ENCODE peak calls at places on chromosome 22, in nine cellular contexts. B is GM13977; X is ovary; R is stimulated activated CD4-positive, alpha-beta T cell treated with anti-CD3 and anti-CD28 coated beads, Interleukin-12 subunit alpha, Interleukin-12 subunit beta, amount 100 ng/mL, for 4 hours; T is COR-L47; Z is kidney; S is lung; I is suprapubic skin; J is ACHN. Q is an unnamed sample.

GRCh38 chr22:36156515-36157419 is 3.8 kb downstream of the APOL3 start:
- DNase-seq in Z (peak), S (peak), T (no peak), J (peak), R (peak), B (no peak), X (peak), I (peak), Q (peak)

GRCh38 chr22:21766933-21767462 is 31.4 kb upstream of the YPEL1 start:
- DNase-seq in Z (no peak), J (no peak), R (no peak), S (no peak), B (peak), I (no peak), X (no peak), T (no peak), Q (peak)

GRCh38 chr22:30989473-30989872 is 20.4 kb downstream of the TUG1 start:
- DNase-seq in B (no peak), S (no peak), T (no peak), I (no peak), Z (no peak), J (no peak), X (no peak), R (no peak), Q (peak)

GRCh38 chr22:31585161-31585859 is 76.7 kb downstream of the PISD start:
- DNase-seq in S (no peak), J (no peak), X (no peak), Z (no peak), B (no peak), R (no peak), T (no peak), I (peak), Q (peak)

GRCh38 chr22:46929046-46929688 is 166.7 kb downstream of the TBC1D22A start:
- DNase-seq in S (no peak), R (no peak), I (no peak), X (no peak), J (peak), Z (no peak), B (no peak), T (no peak), Q (no peak)

GRCh38 chr22:40395607-40396006 is 25.2 kb downstream of the SGSM3 start:
- DNase-seq in T (no peak), X (no peak), R (no peak), B (no peak), I (no peak), S (no peak), Z (no peak), J (no peak), Q (no peak)

GRCh38 chr22:17434856-17435255 is 65.6 kb downstream of the CECR2 start:
- DNase-seq in R (no peak), J (no peak), I (no peak), X (no peak), B (no peak), S (no peak), T (no peak), Z (no peak), Q (no peak)

GRCh38 chr22:28728621-28729313 is 12.9 kb downstream of the CHEK2 start:
- DNase-seq in Z (no peak), R (no peak), J (no peak), X (no peak), B (no peak), S (no peak), I (no peak), T (no peak), Q (no peak)

GRCh38 chr22:41001722-41002122 is 50.5 kb downstream of the RBX1 start:
- DNase-seq in Z (no peak), T (no peak), B (no peak), I (no peak), J (no peak), S (no peak), R (no peak), X (no peak), Q (no peak)

GRCh38 chr22:27122561-27122960 is 465.2 kb downstream of the MIAT start:
- DNase-seq in I (no peak), Z (no peak), J (no peak), R (no peak), B (no peak), X (no peak), T (no peak), S (no peak), Q (no peak)

GRCh38 chr22:22158207-22158816 is 86.3 kb upstream of the VPREB1 start:
- DNase-seq in R (no peak), X (no peak), B (no peak), I (no peak), J (no peak), T (no peak), Z (no peak), S (no peak), Q (no peak)

GRCh38 chr22:18033204-18033998 is 9.0 kb upstream of the MICAL3 start:
- DNase-seq in J (peak), X (no peak), R (no peak), I (no peak), B (no peak), S (no peak), T (no peak), Z (no peak), Q (no peak)

GRCh38 chr22:33361581-33361980 is 303.4 kb upstream of the SYN3 start:
- DNase-seq in T (no peak), B (no peak), Z (no peak), I (no peak), J (peak), S (no peak), X (no peak), R (no peak), Q (peak)

GRCh38 chr22:26553056-26553752 is 36.7 kb downstream of the TPST2 start:
- DNase-seq in B (no peak), X (no peak), Z (no peak), S (no peak), T (no peak), J (peak), R (no peak), I (no peak), Q (peak)

GRCh38 chr22:39463931-39464390 is 7.1 kb downstream of the MGAT3 start:
- DNase-seq in R (no peak), J (no peak), B (no peak), I (no peak), Z (peak), T (no peak), X (no peak), S (peak), Q (no peak)

GRCh38 chr22:18978506-18978905 is 42.4 kb upstream of the PRODH start:
- DNase-seq in T (no peak), X (no peak), Z (no peak), J (no peak), R (no peak), S (no peak), B (no peak), I (no peak), Q (no peak)

GRCh38 chr22:38220163-38220562 is 18.4 kb downstream of the MAFF start:
- DNase-seq in R (no peak), Z (no peak), X (no peak), T (no peak), B (no peak), S (no peak), J (no peak), I (no peak), Q (no peak)

GRCh38 chr22:29031236-29031982 is 30.2 kb downstream of the C22orf31 start:
- DNase-seq in X (peak), J (peak), S (peak), R (no peak), T (no peak), Z (peak), B (no peak), I (no peak), Q (no peak)

GRCh38 chr22:31343235-31344191 is 2.6 kb downstream of the PATZ1 start:
- DNase-seq in S (peak), T (peak), I (no peak), J (no peak), X (peak), B (peak), Z (peak), R (peak), Q (peak)

GRCh38 chr22:29083576-29084566 is 11.0 kb downstream of the KREMEN1 start:
- DNase-seq in I (no peak), X (no peak), Z (no peak), S (no peak), T (no peak), R (no peak), B (no peak), J (no peak), Q (peak)

GRCh38 chr22:39173787-39174497 is 21.5 kb upstream of the CBX7 start:
- DNase-seq in J (no peak), B (no peak), R (no peak), S (no peak), I (peak), T (no peak), X (peak), Z (no peak), Q (no peak)

GRCh38 chr22:50112151-50113118 is 22.6 kb downstream of the MOV10L1 start:
- DNase-seq in S (no peak), Z (no peak), B (no peak), R (no peak), X (peak), I (no peak), T (no peak), J (no peak), Q (peak)

GRCh38 chr22:23744001-23744400 is 6.9 kb downstream of the ZNF70 start:
- DNase-seq in R (no peak), J (no peak), T (no peak), X (no peak), Z (no peak), S (no peak), I (no peak), B (no peak), Q (no peak)

GRCh38 chr22:22038178-22038880 is 55.7 kb upstream of the TOP3B start:
- DNase-seq in B (no peak), X (no peak), J (no peak), I (no peak), Z (no peak), R (no peak), S (no peak), T (no peak), Q (no peak)

GRCh38 chr22:22158965-22159364 is 85.6 kb upstream of the VPREB1 start:
- DNase-seq in J (no peak), Z (no peak), T (no peak), B (no peak), R (no peak), X (no peak), I (no peak), S (no peak), Q (no peak)

GRCh38 chr22:37519268-37520195 is at the start of gene CARD10:
- DNase-seq in I (no peak), Z (peak), T (peak), X (peak), J (peak), R (no peak), S (no peak), B (peak), Q (peak)

GRCh38 chr22:29306830-29307657 is 594 bp downstream of the GAS2L1 start:
- DNase-seq in J (peak), Z (peak), I (no peak), R (peak), B (peak), X (peak), S (peak), T (peak), Q (peak)